ENCODE peak calls at places on chromosomes 4 and X, in five cellular contexts. R is endothelial cell, J is lower leg skin, C is AG04449, E is natural killer cell. Y is an unnamed sample.

GRCh38 chr4:75490155-75490554 is 24.0 kb downstream of the RCHY1 start:
- DNase-seq in C (no peak), R (no peak), J (no peak), E (no peak), Y (no peak)

GRCh38 chrX:55135171-55135570 is 46.4 kb downstream of the PAGE2 start:
- DNase-seq in R (peak; percentile 19), J (no peak), E (no peak), C (no peak), Y (no peak)

GRCh38 chrX:97398030-97398551 is 514.4 kb downstream of the RPA4 start:
- DNase-seq in R (no peak), E (no peak), C (no peak), J (no peak), Y (no peak)

GRCh38 chr4:4436244-4436823 is 49.4 kb downstream of the NSG1 start:
- DNase-seq in C (no peak), R (no peak), E (no peak), J (no peak), Y (no peak)

GRCh38 chrX:74349387-74349786 is 45.4 kb downstream of the ZCCHC13 start:
- DNase-seq in J (no peak), C (peak; percentile 31), E (no peak), R (no peak), Y (no peak)

GRCh38 chr4:24417206-24417605 is 167.1 kb downstream of the DHX15 start:
- DNase-seq in J (no peak), R (no peak), C (no peak), E (no peak), Y (no peak)

GRCh38 chr4:39732728-39733127 is 34.8 kb downstream of the UBE2K start:
- DNase-seq in J (no peak), E (no peak), R (no peak), C (peak; percentile 47), Y (no peak)

GRCh38 chr4:100828986-100829685 is 311.3 kb upstream of the EMCN start:
- DNase-seq in J (no peak), E (no peak), R (no peak), C (no peak), Y (no peak)

GRCh38 chr4:118846981-118847380 is 11.1 kb upstream of the SEC24D start:
- DNase-seq in R (no peak), E (no peak), J (no peak), C (no peak), Y (no peak)

GRCh38 chr4:161585011-161585410 is 578.8 kb downstream of the FSTL5 start:
- DNase-seq in R (no peak), E (no peak), J (no peak), C (no peak), Y (no peak)

GRCh38 chr4:149885896-149886295 is 70.3 kb upstream of the IQCM start:
- DNase-seq in R (no peak), C (peak; percentile 70), E (no peak), J (no peak), Y (no peak)

GRCh38 chrX:119067023-119067739 is 5.6 kb upstream of the CT47C1 start:
- DNase-seq in J (no peak), C (no peak), E (no peak), R (peak; percentile 50), Y (peak; percentile 21)

GRCh38 chr4:3204021-3204431 is 44.9 kb upstream of the MSANTD1 start:
- DNase-seq in R (no peak), E (no peak), J (peak; percentile 85), C (no peak), Y (no peak)

GRCh38 chrX:110759785-110760184 is 35.8 kb downstream of the CHRDL1 start:
- DNase-seq in R (no peak), E (no peak), J (no peak), C (no peak), Y (no peak)

GRCh38 chr4:19521151-19521550 is 730.6 kb upstream of the SLIT2 start:
- DNase-seq in C (no peak), R (no peak), J (no peak), E (no peak), Y (no peak)

GRCh38 chr4:168831919-168832745 is 177.9 kb downstream of the CBR4 start:
- DNase-seq in E (peak; percentile 68), R (peak; percentile 66), C (no peak), J (peak; percentile 97), Y (peak; percentile 64)

GRCh38 chr4:9919047-9919446 is 102.2 kb downstream of the SLC2A9 start:
- DNase-seq in E (no peak), C (no peak), J (peak; percentile 39), R (no peak), Y (no peak)

GRCh38 chr4:120753854-120754253 is 168.7 kb downstream of the PRDM5 start:
- DNase-seq in C (no peak), E (no peak), R (no peak), J (no peak), Y (no peak)

GRCh38 chr4:88166608-88167007 is 8.2 kb upstream of the ABCG2 start:
- DNase-seq in E (no peak), C (no peak), J (no peak), R (no peak), Y (no peak)

GRCh38 chr4:30717208-30718020 is 2.8 kb upstream of the PCDH7 start:
- DNase-seq in J (peak; percentile 86), R (peak; percentile 70), E (no peak), C (no peak), Y (no peak)

GRCh38 chrX:69107231-69107739 is 58.0 kb downstream of the PJA1 start:
- DNase-seq in J (no peak), E (no peak), R (no peak), C (no peak), Y (peak; percentile 18)

GRCh38 chr4:166816901-166817300 is 417.4 kb downstream of the SPOCK3 start:
- DNase-seq in E (no peak), C (no peak), J (no peak), R (no peak), Y (no peak)

GRCh38 chr4:27057053-27057452 is 196.4 kb downstream of the STIM2 start:
- DNase-seq in J (peak; percentile 7), E (no peak), C (no peak), R (no peak), Y (no peak)

GRCh38 chr4:106266201-106266600 is 49.8 kb downstream of the TBCK start:
- DNase-seq in E (no peak), J (no peak), R (no peak), C (peak; percentile 17), Y (no peak)

DNA sequence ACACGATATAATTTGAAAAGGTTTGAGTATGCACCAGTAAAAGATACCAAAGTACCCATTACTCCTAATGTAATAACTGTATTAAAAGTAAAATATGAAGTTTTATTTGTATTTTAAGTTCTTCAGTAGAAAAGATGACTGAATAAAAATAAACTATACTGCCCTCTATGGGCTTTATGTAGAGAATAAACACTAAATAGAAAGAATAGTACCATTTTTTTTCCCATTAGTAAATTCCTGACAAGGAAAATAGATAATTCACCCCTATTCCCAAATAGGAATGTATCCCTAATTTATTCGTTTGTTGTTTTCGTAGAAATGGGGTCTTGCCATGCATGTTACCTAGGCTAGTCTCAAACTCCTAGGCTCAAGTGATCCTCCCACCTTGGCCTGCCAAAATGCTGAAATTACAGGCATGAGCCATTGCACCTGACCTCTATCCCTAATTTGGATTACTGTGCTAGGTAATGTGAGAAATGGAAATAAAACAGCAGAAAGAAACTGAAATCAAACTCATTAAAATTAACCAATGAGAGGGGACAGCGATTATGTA is 73.6 kb upstream of the COX18 start:
- DNase-seq in J (no peak), C (no peak), R (no peak), E (no peak), Y (no peak)
- TF ChIP-seq CTCF in J (no peak), C (no peak), R (no peak), E (peak; percentile 39), Y (peak; percentile 42)

GRCh38 chr4:185500576-185500975 is 29.0 kb upstream of the CCDC110 start:
- DNase-seq in R (no peak), C (no peak), J (no peak), E (no peak), Y (no peak)

GRCh38 chr4:185508162-185508561 is 27.1 kb downstream of the PDLIM3 start:
- DNase-seq in C (no peak), R (no peak), J (no peak), E (no peak), Y (no peak)

GRCh38 chr4:185500035-185500434 is 28.5 kb upstream of the CCDC110 start:
- DNase-seq in J (no peak), C (no peak), R (no peak), E (no peak), Y (no peak)

GRCh38 chr4:185506422-185506821 is 28.9 kb downstream of the PDLIM3 start:
- DNase-seq in R (no peak), J (no peak), E (no peak), C (no peak), Y (no peak)

DNA sequence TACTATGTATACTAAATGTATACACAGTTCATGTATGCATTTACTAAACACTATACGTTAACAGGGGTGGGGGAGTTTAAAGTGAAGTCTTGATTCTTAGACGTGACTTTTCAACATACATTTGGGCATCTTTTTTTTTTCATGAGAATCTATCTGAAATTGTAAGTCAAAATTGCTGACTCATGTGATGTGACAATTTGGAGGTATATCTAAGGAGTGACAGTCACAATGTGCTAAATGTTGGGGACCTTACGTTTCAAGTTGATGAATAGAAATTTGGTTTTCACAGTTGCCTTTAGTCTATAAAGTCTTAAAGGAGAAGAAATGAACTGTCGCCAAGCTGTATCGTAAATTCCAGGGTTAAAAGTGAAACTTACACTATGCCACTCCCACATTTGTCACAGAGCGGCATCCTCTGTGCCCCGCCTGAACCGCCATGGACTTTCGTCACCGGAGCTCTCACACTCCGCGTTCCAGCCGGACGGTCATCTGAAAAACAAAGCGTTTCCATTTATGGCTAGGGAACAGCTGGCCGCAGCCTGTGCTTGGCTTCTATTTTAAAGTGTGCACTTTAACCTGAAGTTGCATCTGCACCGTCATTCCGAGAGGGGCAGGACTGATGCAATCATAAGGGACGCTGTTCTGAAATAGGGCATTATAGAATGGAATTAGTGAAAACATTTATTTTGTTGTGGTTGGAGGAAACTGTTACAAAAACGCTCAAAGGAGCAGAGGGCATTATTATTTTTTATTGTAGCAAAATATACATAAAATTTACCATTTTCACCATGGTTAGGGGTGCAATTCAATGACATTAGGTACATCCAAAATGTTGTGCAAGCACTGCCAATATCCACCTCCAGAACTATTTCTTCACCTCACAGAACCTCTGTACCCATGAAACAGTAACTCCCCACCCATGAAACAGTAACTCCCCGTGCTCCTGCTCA is 30.9 kb downstream of the PDLIM3 start:
- DNase-seq in C (no peak), E (no peak), J (no peak), R (no peak), Y (no peak)
- TF ChIP-seq CTCF in C (no peak), E (no peak), J (no peak), R (no peak), Y (no peak)

DNA sequence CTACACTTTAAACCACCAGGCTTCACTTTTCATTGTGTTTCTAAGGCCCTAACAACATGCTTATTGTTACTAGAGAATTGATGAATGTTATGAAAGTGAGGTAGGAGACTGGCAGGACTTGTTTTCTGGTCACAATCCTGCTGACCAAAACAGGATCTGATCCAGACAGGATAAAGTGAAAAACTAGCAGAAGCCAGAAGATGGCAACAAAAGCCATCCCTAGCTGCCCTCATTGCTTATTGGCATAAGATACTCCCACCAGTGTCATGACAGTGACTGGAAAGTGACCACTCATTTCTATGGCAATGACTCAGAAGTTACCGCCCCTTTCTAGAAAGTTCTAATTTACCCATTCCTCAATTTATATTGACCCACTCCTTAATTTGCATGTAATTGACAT is 29.9 kb upstream of the FGG start:
- DNase-seq in J (no peak), C (no peak), R (no peak), E (no peak), Y (no peak)
- TF ChIP-seq CTCF in J (no peak), C (no peak), R (no peak), E (no peak), Y (no peak)

DNA sequence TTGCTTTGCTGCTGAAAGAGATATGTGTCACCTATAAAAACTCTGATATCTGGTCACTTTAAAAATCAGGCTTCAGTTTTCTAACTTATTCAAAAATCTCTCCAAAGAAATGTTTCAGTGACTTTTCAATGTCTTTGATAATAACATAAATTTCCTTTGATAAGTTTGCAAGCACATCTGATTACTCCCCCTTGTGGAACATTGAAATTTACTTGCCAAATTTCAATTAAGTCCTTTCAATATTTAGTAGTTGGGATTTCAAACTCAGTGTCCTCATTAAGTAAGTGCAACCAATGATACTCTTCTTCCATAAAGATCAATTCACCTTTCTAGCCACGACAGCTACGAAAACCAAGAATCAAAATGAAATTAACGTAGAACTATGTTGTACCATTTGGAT is 151.3 kb upstream of the FAM47C start:
- DNase-seq in J (no peak), R (no peak), E (no peak), C (no peak), Y (no peak)
- TF ChIP-seq CTCF in J (no peak), R (no peak), E (no peak), C (no peak), Y (no peak)

Y was measured in progenitor cell of endocrine pancreas.